ENCODE peak calls at places on chromosomes 2 and 18, in seven cellular contexts. W is DND-41, I is IMR-90, H is right cardiac atrium, V is GM23248, N is pancreas, T is H1. O is an unnamed sample.

GRCh38 chr18:23077493-23078256 is 57.6 kb upstream of the CABLES1 start:
- DNase-seq in W (no peak), I (no peak), H (no peak), V (no peak), N (no peak), T (no peak), O (no peak)

GRCh38 chr2:59025157-59025757 is 784.1 kb upstream of the FANCL start:
- DNase-seq in W (peak; percentile 61), I (peak; percentile 26), H (peak; percentile 54), V (peak; percentile 42), N (no peak), T (peak; percentile 23), O (peak; percentile 38)

GRCh38 chr18:74499633-74500032 is 3.5 kb downstream of the CNDP2 start:
- DNase-seq in W (peak; percentile 71), I (no peak), H (peak; percentile 89), V (peak; percentile 53), N (no peak), T (no peak), O (peak; percentile 92)

GRCh38 chr2:239378918-239379640 is 21.7 kb downstream of the HDAC4 start:
- DNase-seq in W (no peak), I (no peak), H (peak; percentile 60), V (no peak), N (no peak), T (no peak), O (peak; percentile 47)

GRCh38 chr2:12091201-12091806 is 344.9 kb downstream of the LPIN1 start:
- DNase-seq in W (no peak), I (no peak), H (no peak), V (peak; percentile 22), N (no peak), T (no peak), O (no peak)

GRCh38 chr2:204026294-204026693 is 89.7 kb downstream of the ICOS start:
- DNase-seq in W (no peak), I (no peak), H (no peak), V (no peak), N (no peak), T (no peak), O (no peak)

GRCh38 chr2:196535080-196535479 is 104.4 kb upstream of the CCDC150 start:
- DNase-seq in W (no peak), I (no peak), H (no peak), V (no peak), N (no peak), T (no peak), O (no peak)

GRCh38 chr18:3667255-3668137 is 217.5 kb downstream of the TGIF1 start:
- DNase-seq in W (no peak), I (no peak), H (no peak), V (no peak), N (no peak), T (no peak), O (no peak)

GRCh38 chr2:10395893-10396292 is 52.2 kb downstream of the ODC1 start:
- DNase-seq in W (no peak), I (no peak), H (peak; percentile 40), V (no peak), N (no peak), T (no peak), O (no peak)

GRCh38 chr18:45588284-45588683 is 27.0 kb upstream of the SLC14A2 start:
- DNase-seq in W (no peak), I (peak; percentile 56), H (no peak), V (peak; percentile 58), N (no peak), T (no peak), O (no peak)

GRCh38 chr2:88443353-88443938 is 9.0 kb downstream of the FOXI3 start:
- DNase-seq in W (no peak), I (no peak), H (no peak), V (no peak), N (no peak), T (no peak), O (no peak)

GRCh38 chr18:9808530-9809241 is 77.1 kb upstream of the TXNDC2 start:
- DNase-seq in W (no peak), I (no peak), H (no peak), V (peak; percentile 43), N (no peak), T (no peak), O (no peak)

GRCh38 chr2:209074711-209075110 is 349.1 kb upstream of the MAP2 start:
- DNase-seq in W (no peak), I (no peak), H (no peak), V (no peak), N (no peak), T (no peak), O (no peak)

GRCh38 chr2:197674060-197674459 is 1.3 kb downstream of the RFTN2 start:
- DNase-seq in W (no peak), I (no peak), H (no peak), V (peak; percentile 27), N (no peak), T (no peak), O (no peak)

GRCh38 chr2:12819098-12819465 is 102.3 kb downstream of the TRIB2 start:
- DNase-seq in W (no peak), I (peak; percentile 99), H (peak; percentile 78), V (peak; percentile 99), N (peak; percentile 50), T (no peak), O (peak; percentile 56)

GRCh38 chr2:206855585-206856433 is 83.5 kb upstream of the CPO start:
- DNase-seq in W (no peak), I (no peak), H (no peak), V (no peak), N (no peak), T (no peak), O (no peak)

GRCh38 chr2:156155319-156155718 is 177.2 kb downstream of the NR4A2 start:
- DNase-seq in W (no peak), I (no peak), H (no peak), V (no peak), N (no peak), T (no peak), O (no peak)

GRCh38 chr2:241211276-241211675 is 22.8 kb downstream of the ANO7 start:
- DNase-seq in W (no peak), I (no peak), H (no peak), V (no peak), N (no peak), T (no peak), O (no peak)

GRCh38 chr18:10329116-10329515 is 125.3 kb upstream of the APCDD1 start:
- DNase-seq in W (no peak), I (peak; percentile 45), H (no peak), V (peak; percentile 69), N (no peak), T (no peak), O (no peak)

GRCh38 chr18:79784071-79784913 is 13.4 kb upstream of the KCNG2 start:
- DNase-seq in W (no peak), I (no peak), H (no peak), V (no peak), N (no peak), T (no peak), O (no peak)

GRCh38 chr18:3758531-3758930 is 308.6 kb downstream of the TGIF1 start:
- DNase-seq in W (no peak), I (peak; percentile 77), H (no peak), V (peak; percentile 49), N (no peak), T (no peak), O (no peak)

GRCh38 chr2:9424447-9425164 is 1.2 kb downstream of the CPSF3 start:
- DNase-seq in W (no peak), I (no peak), H (no peak), V (no peak), N (no peak), T (no peak), O (no peak)

GRCh38 chr2:207256476-207257207 is 90.9 kb upstream of the KLF7 start:
- DNase-seq in W (no peak), I (peak; percentile 71), H (no peak), V (peak; percentile 65), N (no peak), T (no peak), O (peak; percentile 21)

GRCh38 chr18:50158866-50159653 is 35.9 kb downstream of the MYO5B start:
- DNase-seq in W (no peak), I (no peak), H (no peak), V (no peak), N (peak; percentile 52), T (no peak), O (no peak)

GRCh38 chr2:233387225-233387624 is 32.9 kb downstream of the DGKD start:
- DNase-seq in W (no peak), I (no peak), H (no peak), V (no peak), N (no peak), T (no peak), O (no peak)
- H3K27ac ChIP-seq in W (no peak overlapping the region), I (peak overlapping the region; percentile 47), H (peak overlapping the region; percentile 86), V (no peak overlapping the region), N (no peak overlapping the region), T (no peak overlapping the region), O (peak overlapping the region; percentile 67)

DNA sequence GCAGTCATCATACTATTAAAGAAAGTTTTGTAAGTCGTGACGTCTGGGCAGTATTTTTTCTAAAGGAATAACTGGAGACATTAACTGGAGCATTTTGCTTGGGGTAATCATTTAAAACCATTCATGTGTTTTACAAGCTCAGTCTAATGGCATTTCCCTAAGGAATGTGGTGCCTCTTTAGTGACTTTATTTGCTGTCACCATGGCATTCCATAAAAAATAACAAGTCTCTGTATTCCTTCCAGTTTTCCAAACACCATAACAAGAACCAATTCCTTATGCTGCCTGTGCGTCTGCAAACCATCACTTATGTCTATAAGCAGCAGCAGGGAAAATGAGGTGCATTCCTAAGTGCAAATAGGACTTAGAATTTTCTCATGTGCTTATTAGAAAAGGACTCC is 82.7 kb downstream of the EPB41L3 start:
- DNase-seq in W (no peak), I (peak; percentile 17), H (no peak), V (peak; percentile 12), N (no peak), T (no peak), O (no peak)
- H3K4me1 ChIP-seq in W (no peaks in the 10 kb centered on the region), I (peaks cover 10% of the 10 kb centered on the region), H (peaks cover 2% of the 10 kb centered on the region), V (peaks cover 11% of the 10 kb centered on the region), N (no peaks in the 10 kb centered on the region), T (peaks cover 2% of the 10 kb centered on the region), O (no peaks in the 10 kb centered on the region)

DNA sequence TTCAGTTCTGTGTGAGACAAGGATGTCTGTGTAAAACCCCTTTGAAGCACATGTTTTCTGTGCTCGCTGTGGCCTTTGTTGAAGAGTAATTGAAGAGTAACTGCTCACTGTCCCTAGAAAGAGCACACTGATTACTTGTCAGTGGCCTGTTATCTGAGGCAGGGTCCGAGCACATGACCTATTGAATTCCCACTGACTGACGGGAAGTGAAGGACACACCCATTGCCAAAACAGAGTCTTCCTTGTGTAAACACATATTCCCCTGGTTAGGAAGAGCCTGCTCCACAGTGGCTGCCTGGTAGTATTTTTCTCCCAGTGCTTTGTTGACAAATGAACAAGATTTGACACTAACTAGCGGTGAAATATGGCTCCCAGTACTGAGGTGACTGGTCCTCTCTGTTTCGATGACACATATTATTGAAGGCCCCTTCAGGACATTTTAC is 148.5 kb upstream of the GYPC start:
- DNase-seq in W (no peak), I (no peak), H (no peak), V (no peak), N (no peak), T (no peak), O (no peak)
- H3K27ac ChIP-seq in W (no peak overlapping the region), I (no peak overlapping the region), H (peak overlapping the region; percentile 8), V (no peak overlapping the region), N (no peak overlapping the region), T (no peak overlapping the region), O (no peak overlapping the region)

DNA sequence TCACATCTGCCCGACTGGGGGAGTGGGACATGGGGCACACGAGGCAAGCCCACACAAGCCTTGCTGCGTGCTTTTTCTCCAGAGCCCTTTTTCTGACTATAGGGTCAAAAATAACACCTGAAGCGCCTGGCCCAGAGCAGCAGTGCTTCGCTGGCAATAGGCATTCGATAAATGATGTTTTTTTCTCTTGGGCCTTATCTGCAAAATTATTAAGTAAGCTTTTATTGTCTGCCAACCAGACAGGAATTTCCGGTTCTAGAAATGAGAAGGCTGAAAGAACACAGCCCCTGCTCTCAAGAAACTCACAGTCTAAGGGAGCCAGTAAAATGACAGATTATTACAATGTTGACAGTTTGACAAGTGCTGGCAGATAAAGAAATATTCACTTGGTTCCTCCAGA is 2.7 kb upstream of the TMBIM1 start:
- DNase-seq in W (no peak), I (no peak), H (no peak), V (no peak), N (peak; percentile 64), T (no peak), O (no peak)
- H3K4me1 ChIP-seq in W (no peaks in the 10 kb centered on the region), I (peaks cover 15% of the 10 kb centered on the region), H (peaks cover 6% of the 10 kb centered on the region), V (peaks cover 20% of the 10 kb centered on the region), N (peaks cover 19% of the 10 kb centered on the region), T (peaks cover 2% of the 10 kb centered on the region), O (peaks cover 4% of the 10 kb centered on the region)